ENCODE peak calls at places on chromosomes 6 and 20, in four cellular contexts. One of them, this sample, is unnamed.

GRCh38 chr20:32528905-32529670 is 56.0 kb downstream of the NOL4L start:
- DNase-seq in HepG2: no peak
- DNase-seq in WTC11: no peak
- DNase-seq in H1: no peak
- DNase-seq in this sample: no peak

GRCh38 chr20:584375-585301 is 25.5 kb downstream of the TCF15 start:
- DNase-seq in HepG2: peak
- DNase-seq in H1: no peak
- DNase-seq in WTC11: no peak
- DNase-seq in this sample: peak

GRCh38 chr6:80643881-80644280 is 537.4 kb downstream of the BCKDHB start:
- DNase-seq in WTC11: no peak
- DNase-seq in H1: no peak
- DNase-seq in HepG2: no peak
- DNase-seq in this sample: no peak

GRCh38 chr6:3296113-3296512 is 37.4 kb downstream of the PSMG4 start:
- DNase-seq in HepG2: no peak
- DNase-seq in WTC11: no peak
- DNase-seq in H1: no peak
- DNase-seq in this sample: no peak

GRCh38 chr6:79031821-79032590 is 46.0 kb downstream of the PHIP start:
- DNase-seq in WTC11: no peak
- DNase-seq in HepG2: no peak
- DNase-seq in H1: no peak
- DNase-seq in this sample: no peak

GRCh38 chr6:149840345-149841075 is 23.6 kb downstream of the LRP11 start:
- DNase-seq in WTC11: peak
- DNase-seq in HepG2: peak
- DNase-seq in H1: peak
- DNase-seq in this sample: peak

GRCh38 chr6:34560366-34561226 is 4.5 kb upstream of the SPDEF start:
- DNase-seq in WTC11: peak
- DNase-seq in HepG2: peak
- DNase-seq in H1: no peak
- DNase-seq in this sample: peak

GRCh38 chr20:47133809-47134456 is 222.6 kb downstream of the ZMYND8 start:
- DNase-seq in HepG2: no peak
- DNase-seq in H1: no peak
- DNase-seq in WTC11: no peak
- DNase-seq in this sample: no peak

GRCh38 chr6:105484238-105485161 is 81.6 kb upstream of the PREP start:
- DNase-seq in WTC11: no peak
- DNase-seq in H1: no peak
- DNase-seq in HepG2: peak
- DNase-seq in this sample: peak

GRCh38 chr6:30100585-30101422 is 12.1 kb downstream of the TRIM31 start:
- DNase-seq in H1: peak
- DNase-seq in HepG2: peak
- DNase-seq in WTC11: peak
- DNase-seq in this sample: peak

GRCh38 chr6:3432416-3432815 is 24.4 kb downstream of the SLC22A23 start:
- DNase-seq in HepG2: no peak
- DNase-seq in H1: no peak
- DNase-seq in WTC11: no peak
- DNase-seq in this sample: no peak

GRCh38 chr6:68635706-68636513 is 828 bp downstream of the ADGRB3 start:
- DNase-seq in WTC11: peak
- DNase-seq in H1: peak
- DNase-seq in HepG2: no peak
- DNase-seq in this sample: peak

GRCh38 chr6:14193524-14193923 is 76.0 kb downstream of the CD83 start:
- DNase-seq in HepG2: no peak
- DNase-seq in WTC11: no peak
- DNase-seq in H1: no peak
- DNase-seq in this sample: no peak

GRCh38 chr20:48638546-48638945 is 189.3 kb downstream of the PREX1 start:
- DNase-seq in H1: no peak
- DNase-seq in HepG2: no peak
- DNase-seq in WTC11: no peak
- DNase-seq in this sample: peak

GRCh38 chr6:149754573-149754972 is 5.0 kb downstream of the PCMT1 start:
- DNase-seq in H1: peak
- DNase-seq in WTC11: no peak
- DNase-seq in HepG2: peak
- DNase-seq in this sample: no peak

GRCh38 chr6:2197177-2197671 is 48.2 kb downstream of the GMDS start:
- DNase-seq in WTC11: no peak
- DNase-seq in HepG2: no peak
- DNase-seq in H1: no peak
- DNase-seq in this sample: no peak

GRCh38 chr20:57508381-57508780 is 16.6 kb downstream of the CTCFL start:
- DNase-seq in H1: no peak
- DNase-seq in WTC11: no peak
- DNase-seq in HepG2: no peak
- DNase-seq in this sample: no peak

GRCh38 chr20:1430004-1430451 is 36.6 kb downstream of the NSFL1C start:
- DNase-seq in H1: no peak
- DNase-seq in HepG2: no peak
- DNase-seq in WTC11: no peak
- DNase-seq in this sample: no peak

GRCh38 chr20:59938696-59939051 is 1.4 kb downstream of the PPP1R3D start:
- DNase-seq in HepG2: no peak
- DNase-seq in WTC11: no peak
- DNase-seq in H1: no peak
- DNase-seq in this sample: no peak

GRCh38 chr6:104633125-104633524 is 226.6 kb downstream of the HACE1 start:
- DNase-seq in HepG2: no peak
- DNase-seq in H1: no peak
- DNase-seq in WTC11: no peak
- DNase-seq in this sample: no peak

GRCh38 chr6:24933868-24934401 is 1.8 kb downstream of the RIPOR2 start:
- DNase-seq in HepG2: peak
- DNase-seq in WTC11: peak
- DNase-seq in H1: peak
- DNase-seq in this sample: peak

GRCh38 chr20:841568-842546 is 8.3 kb downstream of the FAM110A start:
- DNase-seq in H1: peak
- DNase-seq in WTC11: peak
- DNase-seq in HepG2: no peak
- DNase-seq in this sample: no peak

GRCh38 chr6:111057074-111057752 is 30.1 kb upstream of the SLC16A10 start:
- DNase-seq in WTC11: no peak
- DNase-seq in H1: no peak
- DNase-seq in HepG2: peak
- DNase-seq in this sample: peak

GRCh38 chr6:151380848-151381205 is 10.5 kb downstream of the ZBTB2 start:
- DNase-seq in H1: no peak
- DNase-seq in HepG2: no peak
- DNase-seq in WTC11: no peak
- DNase-seq in this sample: no peak

GRCh38 chr6:151381722-151382121 is 9.6 kb downstream of the ZBTB2 start:
- DNase-seq in HepG2: no peak
- DNase-seq in H1: no peak
- DNase-seq in WTC11: no peak
- DNase-seq in this sample: no peak

GRCh38 chr6:151377095-151377494 is 14.3 kb downstream of the ZBTB2 start:
- DNase-seq in WTC11: no peak
- DNase-seq in HepG2: no peak
- DNase-seq in H1: no peak
- DNase-seq in this sample: no peak

GRCh38 chr6:151376440-151376839 is 14.9 kb downstream of the ZBTB2 start:
- DNase-seq in H1: no peak
- DNase-seq in HepG2: no peak
- DNase-seq in WTC11: no peak
- DNase-seq in this sample: no peak

GRCh38 chr6:151379933-151380847 is 11.2 kb downstream of the ZBTB2 start:
- DNase-seq in WTC11: no peak
- DNase-seq in H1: no peak
- DNase-seq in HepG2: no peak
- DNase-seq in this sample: no peak
- TF ChIP-seq ATF2 in WTC11: no peak
- TF ChIP-seq ATF2 in H1: no peak
- TF ChIP-seq ATF2 in HepG2: no peak
- TF ChIP-seq ATF2 in this sample: no peak

DNA sequence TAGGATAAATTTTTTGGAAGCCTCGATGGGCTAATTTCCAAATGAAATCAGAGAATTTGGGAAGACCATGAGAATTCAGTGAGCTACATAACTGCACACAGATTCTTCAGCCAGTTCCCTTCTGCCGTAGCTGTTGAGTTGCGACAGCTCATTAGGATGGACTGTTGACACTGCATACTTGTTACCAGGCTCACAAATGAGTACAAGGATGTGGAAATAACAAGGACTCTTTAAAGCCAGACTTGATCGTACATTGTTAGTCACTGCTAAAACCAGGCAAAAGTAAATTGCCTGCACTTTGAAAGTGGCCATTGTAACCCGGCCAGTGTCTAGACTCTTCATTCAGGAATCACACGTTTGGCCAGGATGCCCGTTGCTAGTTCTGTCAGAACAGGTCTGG is 37.0 kb downstream of the NDUFAF5 start:
- DNase-seq in HepG2: no peak
- DNase-seq in H1: no peak
- DNase-seq in WTC11: no peak
- DNase-seq in this sample: no peak
- TF ChIP-seq ATF2 in HepG2: no peak
- TF ChIP-seq ATF2 in H1: no peak
- TF ChIP-seq ATF2 in WTC11: no peak
- TF ChIP-seq ATF2 in this sample: no peak

GRCh38 chr6:100344761-100345160 is 120.0 kb downstream of the SIM1 start:
- DNase-seq in WTC11: no peak
- DNase-seq in H1: no peak
- DNase-seq in HepG2: no peak
- DNase-seq in this sample: no peak

GRCh38 chr6:100346828-100347227 is 117.9 kb downstream of the SIM1 start:
- DNase-seq in WTC11: no peak
- DNase-seq in HepG2: no peak
- DNase-seq in H1: no peak
- DNase-seq in this sample: no peak

GRCh38 chr6:100344321-100344720 is 120.4 kb downstream of the SIM1 start:
- DNase-seq in WTC11: no peak
- DNase-seq in HepG2: no peak
- DNase-seq in H1: no peak
- DNase-seq in this sample: no peak

GRCh38 chr6:100347901-100348550 is 116.7 kb downstream of the SIM1 start:
- DNase-seq in H1: no peak
- DNase-seq in WTC11: no peak
- DNase-seq in HepG2: no peak
- DNase-seq in this sample: no peak

GRCh38 chr6:100346203-100346602 is 118.5 kb downstream of the SIM1 start:
- DNase-seq in WTC11: no peak
- DNase-seq in HepG2: no peak
- DNase-seq in H1: no peak
- DNase-seq in this sample: no peak
- TF ChIP-seq ATF2 in WTC11: no peak
- TF ChIP-seq ATF2 in HepG2: no peak
- TF ChIP-seq ATF2 in H1: no peak
- TF ChIP-seq ATF2 in this sample: no peak

DNA sequence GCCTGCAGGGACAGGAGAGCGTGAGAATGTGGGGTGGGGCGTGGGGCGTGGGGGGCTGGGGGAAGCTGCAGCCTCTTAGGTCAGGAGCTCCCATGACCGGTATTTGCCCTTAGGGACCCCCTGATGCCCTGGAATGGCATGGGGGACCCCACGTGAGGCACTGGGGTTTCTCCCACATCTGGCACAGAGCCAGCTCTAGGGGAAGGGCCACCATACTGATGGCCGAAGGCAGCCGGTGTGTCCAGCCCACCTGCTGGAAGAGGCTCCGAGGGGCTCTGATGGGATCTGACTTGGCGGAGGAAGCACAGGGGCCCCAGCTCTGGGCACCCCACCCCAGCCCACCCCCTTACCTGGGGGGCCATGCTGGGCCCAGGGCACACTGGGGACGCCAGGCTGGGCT is 10.8 kb downstream of the GATA5 start:
- DNase-seq in H1: no peak
- DNase-seq in WTC11: no peak
- DNase-seq in HepG2: no peak
- DNase-seq in this sample: no peak
- TF ChIP-seq ATF2 in H1: no peak
- TF ChIP-seq ATF2 in WTC11: no peak
- TF ChIP-seq ATF2 in HepG2: no peak
- TF ChIP-seq ATF2 in this sample: no peak

DNA sequence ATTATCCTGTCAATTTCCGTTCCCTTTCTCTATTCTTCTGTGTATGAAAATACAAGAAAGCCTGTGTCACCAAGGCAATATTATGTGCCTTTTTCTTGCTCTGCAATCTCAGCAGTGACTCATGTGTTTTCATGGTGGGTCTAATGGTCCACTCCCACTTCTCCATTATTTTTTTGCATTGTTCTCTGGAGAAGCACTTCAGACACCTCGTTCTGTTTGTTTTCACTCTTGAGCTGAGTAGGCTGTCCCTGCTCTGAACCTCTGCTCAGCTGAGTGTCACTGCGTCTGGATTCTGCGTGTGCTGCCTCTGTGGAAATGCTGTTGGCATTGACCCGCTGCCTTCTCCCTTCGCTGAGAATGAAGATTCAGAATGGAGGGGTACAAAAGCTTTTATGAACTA is 230.6 kb downstream of the TMEM242 start:
- DNase-seq in H1: no peak
- DNase-seq in HepG2: no peak
- DNase-seq in WTC11: no peak
- DNase-seq in this sample: no peak
- TF ChIP-seq ATF2 in H1: no peak
- TF ChIP-seq ATF2 in HepG2: no peak
- TF ChIP-seq ATF2 in WTC11: no peak
- TF ChIP-seq ATF2 in this sample: no peak

This sample was measured in K562.